ENCODE peak calls at places on chromosomes 11 and 22, in six cellular contexts. U is IMR-90, W is H9, I is neuronal stem cell, L is trophoblast cell, A is H1. G is an unnamed sample.

GRCh38 chr11:69518081-69518950 is 36.9 kb downstream of the LINC01488 start:
- DNase-seq in U (peak), W (no peak), I (no peak), L (no peak), A (no peak), G (no peak)

GRCh38 chr11:46121328-46121723 is at the start of gene PHF21A:
- DNase-seq in U (peak), W (peak), I (peak), L (peak), A (peak), G (peak)

GRCh38 chr11:37364246-37364839 is 766.3 kb upstream of the RAG2 start:
- DNase-seq in U (no peak), W (peak), I (no peak), L (no peak), A (no peak), G (no peak)

GRCh38 chr11:890794-891600 is 19.6 kb downstream of the CHID1 start:
- DNase-seq in U (no peak), W (no peak), I (no peak), L (no peak), A (no peak), G (no peak)

GRCh38 chr11:128146926-128147605 is 440.3 kb downstream of the ETS1 start:
- DNase-seq in U (no peak), W (no peak), I (no peak), L (no peak), A (no peak), G (no peak)

GRCh38 chr11:30717621-30718020 is 131.5 kb upstream of the MPPED2 start:
- DNase-seq in U (no peak), W (no peak), I (no peak), L (no peak), A (no peak), G (no peak)

GRCh38 chr22:32904044-32904443 is 102.5 kb downstream of the TIMP3 start:
- DNase-seq in U (peak), W (peak), I (peak), L (peak), A (no peak), G (peak)

GRCh38 chr11:72793452-72794367 is at the start of gene STARD10:
- DNase-seq in U (peak), W (peak), I (peak), L (peak), A (peak), G (peak)

GRCh38 chr22:44128961-44129613 is 51.6 kb upstream of the PARVG start:
- DNase-seq in U (no peak), W (no peak), I (no peak), L (no peak), A (no peak), G (no peak)

GRCh38 chr11:80587906-80588305 is 1147.1 kb upstream of the TENM4 start:
- DNase-seq in U (no peak), W (no peak), I (no peak), L (no peak), A (no peak), G (no peak)

GRCh38 chr22:42664976-42665831 is 16.0 kb upstream of the CYB5R3 start:
- DNase-seq in U (no peak), W (no peak), I (no peak), L (no peak), A (no peak), G (no peak)

GRCh38 chr11:102791271-102792036 is 6.5 kb downstream of the MMP1 start:
- DNase-seq in U (peak), W (no peak), I (no peak), L (no peak), A (no peak), G (no peak)

GRCh38 chr22:30822216-30823014 is 127.7 kb downstream of the OSBP2 start:
- DNase-seq in U (no peak), W (no peak), I (no peak), L (no peak), A (peak), G (no peak)

GRCh38 chr11:134071766-134072403 is 3.0 kb downstream of the JAM3 start:
- DNase-seq in U (peak), W (no peak), I (no peak), L (peak), A (no peak), G (peak)

GRCh38 chr22:44042822-44043221 is 18.7 kb downstream of the PARVB start:
- DNase-seq in U (peak), W (no peak), I (no peak), L (peak), A (no peak), G (no peak)

GRCh38 chr22:17913705-17914282 is 110.6 kb downstream of the MICAL3 start:
- DNase-seq in U (peak), W (no peak), I (no peak), L (no peak), A (no peak), G (no peak)

GRCh38 chr11:10878408-10879214 is 20.8 kb upstream of the ZBED5 start:
- DNase-seq in U (peak), W (peak), I (peak), L (peak), A (no peak), G (peak)

GRCh38 chr22:42062506-42063190 is 8.0 kb downstream of the NAGA start:
- DNase-seq in U (no peak), W (no peak), I (no peak), L (no peak), A (peak), G (no peak)

GRCh38 chr11:20363500-20364411 is at the start of gene HTATIP2:
- DNase-seq in U (peak), W (peak), I (no peak), L (peak), A (peak), G (peak)

GRCh38 chr11:102347526-102348331 is 715 bp downstream of the BIRC2 start:
- DNase-seq in U (peak), W (no peak), I (peak), L (peak), A (no peak), G (peak)

GRCh38 chr22:19039796-19040580 is 82.2 kb downstream of the DGCR2 start:
- DNase-seq in U (no peak), W (peak), I (no peak), L (no peak), A (no peak), G (no peak)

DNA sequence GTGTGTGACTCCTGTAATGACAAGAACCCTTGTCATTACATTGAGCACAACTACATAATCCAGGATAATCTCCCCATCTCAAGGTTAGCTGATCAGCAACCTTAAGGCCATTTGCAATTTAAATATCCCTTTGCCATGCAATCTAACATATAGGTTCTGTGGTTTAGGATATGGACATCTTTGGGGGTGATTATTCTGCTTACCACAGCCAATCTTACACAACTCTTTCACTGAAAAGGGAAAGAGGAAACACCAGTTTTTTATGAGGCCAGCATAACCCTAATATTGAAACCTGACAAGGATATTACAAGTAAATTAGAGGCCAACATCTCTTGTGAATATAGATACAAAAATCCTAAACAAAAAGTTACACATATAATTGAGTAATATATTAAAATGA is 78.5 kb downstream of the CYP2R1 start:
- DNase-seq in U (no peak), W (no peak), I (no peak), L (no peak), A (no peak), G (no peak)
- H4K91ac ChIP-seq in U (no peak), W (no peak), I (no peak), L (no peak), A (no peak), G (no peak)

DNA sequence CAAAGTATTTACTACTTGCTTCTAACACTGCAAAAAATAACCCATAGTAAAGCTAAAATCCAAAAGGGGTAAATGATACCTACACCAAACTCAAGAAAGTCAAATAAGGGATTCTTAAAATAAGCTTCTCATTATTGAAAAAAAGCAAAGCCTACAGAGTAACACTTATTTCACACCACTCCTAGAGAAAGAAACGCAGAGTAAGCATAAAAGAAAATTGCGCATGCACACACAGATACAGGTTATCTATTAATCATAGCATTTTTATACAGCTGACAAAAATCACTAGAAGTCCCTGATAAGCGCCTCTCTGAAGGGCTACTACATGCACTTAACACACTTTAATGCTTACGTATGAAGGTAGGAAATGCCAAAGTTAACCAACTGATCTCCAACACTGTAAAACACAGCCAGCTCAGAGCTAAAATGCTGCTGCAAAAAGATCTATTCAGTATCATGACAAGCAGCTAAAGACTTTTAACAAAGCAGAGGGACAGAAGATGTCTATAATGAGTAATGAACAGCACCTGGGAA is 14.0 kb downstream of the RBFOX2 start:
- DNase-seq in U (no peak), W (no peak), I (no peak), L (peak), A (no peak), G (no peak)
- H3K27ac ChIP-seq in U (no peak), W (no peak), I (no peak), L (no peak), A (no peak), G (no peak)

GRCh38 chr11:94322501-94322900 is 18.1 kb downstream of the IZUMO1R start:
- DNase-seq in U (no peak), W (no peak), I (no peak), L (peak), A (no peak), G (no peak)
- H4K91ac ChIP-seq in U (no peak), W (no peak), I (no peak), L (no peak), A (no peak), G (no peak)

DNA sequence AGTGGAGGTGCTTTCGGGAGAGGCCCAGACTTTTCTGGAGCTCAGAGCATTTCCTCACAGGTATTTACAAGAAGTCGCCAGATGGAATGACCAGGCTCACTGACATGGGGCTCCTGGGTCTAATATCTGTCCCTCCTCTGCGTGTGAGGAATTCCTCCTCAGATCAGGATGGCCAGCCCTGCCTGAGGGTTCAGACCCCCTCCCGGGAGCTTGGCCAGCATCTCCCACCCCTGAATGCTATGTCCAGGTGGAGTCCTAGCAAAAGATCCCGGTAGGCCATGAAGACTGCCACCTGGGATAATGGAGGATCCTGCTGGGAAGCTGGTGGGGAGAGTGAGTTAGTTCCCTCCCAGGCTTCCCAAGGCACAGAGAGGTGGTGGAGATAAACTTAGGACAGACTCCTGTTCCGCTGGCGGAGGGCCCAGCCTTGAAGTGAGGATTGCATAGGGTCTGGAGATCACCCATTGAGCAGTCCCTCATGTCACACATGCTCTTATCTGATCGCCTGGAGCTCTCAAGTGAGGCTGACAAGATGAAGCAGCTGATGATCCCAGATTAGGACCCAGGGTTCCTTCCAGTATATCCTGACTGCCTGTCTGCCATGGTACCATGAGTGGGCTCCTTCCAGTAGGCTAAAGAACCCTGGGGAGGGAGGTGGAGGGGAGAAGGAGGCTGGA is 5.7 kb downstream of the OAF start:
- DNase-seq in U (no peak), W (no peak), I (no peak), L (peak), A (no peak), G (no peak)
- H3K27ac ChIP-seq in U (no peak), W (no peak), I (no peak), L (no peak), A (no peak), G (no peak)

GRCh38 chr22:20205964-20206708 is 55.3 kb upstream of the CCDC188 start:
- DNase-seq in U (peak), W (peak), I (no peak), L (peak), A (no peak), G (peak)

GRCh38 chr22:20203142-20204099 is 52.6 kb upstream of the CCDC188 start:
- DNase-seq in U (peak), W (peak), I (peak), L (no peak), A (peak), G (peak)

GRCh38 chr22:20204821-20205220 is 54.0 kb upstream of the CCDC188 start:
- DNase-seq in U (no peak), W (no peak), I (no peak), L (no peak), A (no peak), G (no peak)

GRCh38 chr22:20205464-20205963 is 54.7 kb upstream of the CCDC188 start:
- DNase-seq in U (no peak), W (no peak), I (no peak), L (no peak), A (no peak), G (no peak)

DNA sequence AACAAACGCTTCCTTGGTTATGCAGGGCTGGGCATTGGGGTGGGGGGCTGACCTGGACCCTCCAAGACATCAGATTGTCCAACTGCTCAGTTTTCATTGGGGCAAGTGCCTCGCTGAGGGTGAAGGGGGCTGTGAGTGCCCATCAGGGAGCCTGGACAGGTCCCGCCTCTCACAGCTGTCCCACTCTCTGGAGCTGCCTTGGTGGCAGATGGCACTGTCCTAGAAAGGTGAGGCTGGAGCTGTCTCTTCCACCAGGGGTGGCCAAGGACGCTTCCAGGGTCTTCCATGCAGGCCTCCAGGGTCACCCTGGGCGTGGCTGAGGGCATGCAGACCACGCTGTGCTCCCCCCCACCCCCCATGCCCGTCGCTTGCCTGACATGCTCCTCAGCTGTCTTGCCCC is 53.4 kb upstream of the CCDC188 start:
- DNase-seq in U (no peak), W (no peak), I (no peak), L (no peak), A (no peak), G (no peak)
- H4K91ac ChIP-seq in U (peak), W (no peak), I (no peak), L (peak), A (peak), G (peak)

GRCh38 chr11:16986434-16987204 is 27.6 kb downstream of the PLEKHA7 start:
- DNase-seq in U (no peak), W (peak), I (no peak), L (no peak), A (no peak), G (no peak)
- H3K27ac ChIP-seq in U (no peak), W (no peak), I (no peak), L (no peak), A (no peak), G (peak)

GRCh38 chr11:78560826-78561484 is 13.7 kb downstream of the NARS2 start:
- DNase-seq in U (no peak), W (no peak), I (no peak), L (no peak), A (no peak), G (no peak)
- H4K91ac ChIP-seq in U (peak), W (no peak), I (no peak), L (no peak), A (no peak), G (no peak)

DNA sequence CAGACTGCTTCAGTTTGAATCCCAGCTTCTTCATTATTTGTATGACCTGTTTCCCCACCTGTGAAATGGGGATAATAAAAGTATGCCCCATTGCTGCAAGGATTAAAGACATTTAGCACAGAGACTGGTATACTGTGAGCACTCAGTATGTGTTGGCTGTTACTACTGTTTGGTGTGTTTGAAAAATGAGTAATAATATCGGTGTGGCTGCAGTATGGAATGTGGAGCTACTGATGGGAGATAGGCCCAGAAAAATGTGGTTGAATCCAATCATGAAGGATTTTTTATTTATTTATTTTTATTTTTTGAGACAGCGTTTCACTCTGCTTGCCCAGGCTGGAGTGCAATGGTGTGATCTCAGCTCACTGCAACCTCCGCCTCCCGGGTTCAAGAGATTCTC is 9.1 kb upstream of the C1QTNF4 start:
- DNase-seq in U (peak), W (no peak), I (no peak), L (no peak), A (no peak), G (no peak)
- H3K27ac ChIP-seq in U (no peak), W (no peak), I (peak), L (no peak), A (no peak), G (no peak)

GRCh38 chr11:119839504-119840133 is 110.6 kb upstream of the NECTIN1 start:
- DNase-seq in U (no peak), W (no peak), I (no peak), L (no peak), A (no peak), G (no peak)
- H4K91ac ChIP-seq in U (no peak), W (no peak), I (no peak), L (no peak), A (no peak), G (no peak)